ENCODE peak calls at places on chromosomes 1 and 21, in nine cellular contexts. One of them, this sample, is unnamed. For H3K36me3 and H3K27me3, the result is how much of the 10 kb centered on the place peaks cover.

GRCh38 chr1:58895082-58895481 is 111.2 kb upstream of the JUN start:
- DNase-seq in ovary: no peak
- DNase-seq in stomach: no peak
- DNase-seq in DND-41: no peak
- DNase-seq in transverse colon: no peak
- DNase-seq in Karpas-422: no peak
- DNase-seq in SK-N-SH: no peak
- DNase-seq in astrocyte: no peak
- DNase-seq in lower lobe of right lung: no peak
- DNase-seq in this sample: no peak

GRCh38 chr1:101235696-101236545 is 898 bp upstream of the S1PR1 start:
- DNase-seq in ovary: peak
- DNase-seq in stomach: peak
- DNase-seq in DND-41: no peak
- DNase-seq in transverse colon: no peak
- DNase-seq in Karpas-422: no peak
- DNase-seq in SK-N-SH: peak
- DNase-seq in astrocyte: peak
- DNase-seq in lower lobe of right lung: peak
- DNase-seq in this sample: no peak

GRCh38 chr1:167746988-167747655 is 25.3 kb downstream of the MPZL1 start:
- DNase-seq in ovary: no peak
- DNase-seq in stomach: no peak
- DNase-seq in DND-41: no peak
- DNase-seq in transverse colon: no peak
- DNase-seq in Karpas-422: peak
- DNase-seq in SK-N-SH: no peak
- DNase-seq in astrocyte: no peak
- DNase-seq in lower lobe of right lung: no peak
- DNase-seq in this sample: no peak

GRCh38 chr1:154501423-154502065 is 475 bp upstream of the TDRD10 start:
- DNase-seq in ovary: peak
- DNase-seq in stomach: peak
- DNase-seq in DND-41: no peak
- DNase-seq in transverse colon: peak
- DNase-seq in Karpas-422: no peak
- DNase-seq in SK-N-SH: peak
- DNase-seq in astrocyte: no peak
- DNase-seq in lower lobe of right lung: peak
- DNase-seq in this sample: no peak

GRCh38 chr1:162846256-162847212 is 14.4 kb downstream of the CCDC190 start:
- DNase-seq in ovary: no peak
- DNase-seq in stomach: no peak
- DNase-seq in DND-41: no peak
- DNase-seq in transverse colon: no peak
- DNase-seq in Karpas-422: no peak
- DNase-seq in SK-N-SH: no peak
- DNase-seq in astrocyte: peak
- DNase-seq in lower lobe of right lung: no peak
- DNase-seq in this sample: peak

GRCh38 chr1:65059930-65060538 is 88.0 kb upstream of the AK4 start:
- DNase-seq in ovary: no peak
- DNase-seq in stomach: no peak
- DNase-seq in DND-41: no peak
- DNase-seq in transverse colon: no peak
- DNase-seq in Karpas-422: peak
- DNase-seq in SK-N-SH: peak
- DNase-seq in astrocyte: no peak
- DNase-seq in lower lobe of right lung: no peak
- DNase-seq in this sample: no peak

GRCh38 chr1:202015677-202015952 is 5.2 kb downstream of the ELF3 start:
- DNase-seq in ovary: no peak
- DNase-seq in stomach: no peak
- DNase-seq in DND-41: no peak
- DNase-seq in transverse colon: peak
- DNase-seq in Karpas-422: no peak
- DNase-seq in SK-N-SH: no peak
- DNase-seq in astrocyte: no peak
- DNase-seq in lower lobe of right lung: no peak
- DNase-seq in this sample: no peak

GRCh38 chr1:170734412-170735175 is 70.7 kb downstream of the PRRX1 start:
- DNase-seq in ovary: no peak
- DNase-seq in stomach: no peak
- DNase-seq in DND-41: no peak
- DNase-seq in transverse colon: no peak
- DNase-seq in Karpas-422: no peak
- DNase-seq in SK-N-SH: no peak
- DNase-seq in astrocyte: peak
- DNase-seq in lower lobe of right lung: no peak
- DNase-seq in this sample: no peak

GRCh38 chr1:194230351-194231144 is 1044.1 kb upstream of the B3GALT2 start:
- DNase-seq in ovary: no peak
- DNase-seq in stomach: no peak
- DNase-seq in DND-41: no peak
- DNase-seq in transverse colon: no peak
- DNase-seq in Karpas-422: no peak
- DNase-seq in SK-N-SH: no peak
- DNase-seq in astrocyte: no peak
- DNase-seq in lower lobe of right lung: no peak
- DNase-seq in this sample: no peak

GRCh38 chr1:181314959-181315358 is 168.4 kb upstream of the CACNA1E start:
- DNase-seq in ovary: no peak
- DNase-seq in stomach: no peak
- DNase-seq in DND-41: no peak
- DNase-seq in transverse colon: no peak
- DNase-seq in Karpas-422: no peak
- DNase-seq in SK-N-SH: no peak
- DNase-seq in astrocyte: no peak
- DNase-seq in lower lobe of right lung: no peak
- DNase-seq in this sample: no peak

GRCh38 chr21:46605759-46606426 is 1.0 kb upstream of the S100B start:
- DNase-seq in ovary: no peak
- DNase-seq in stomach: peak
- DNase-seq in DND-41: peak
- DNase-seq in transverse colon: peak
- DNase-seq in Karpas-422: peak
- DNase-seq in SK-N-SH: no peak
- DNase-seq in astrocyte: no peak
- DNase-seq in lower lobe of right lung: peak
- DNase-seq in this sample: no peak

GRCh38 chr1:173669491-173669941 is at the start of gene ANKRD45:
- DNase-seq in ovary: peak
- DNase-seq in stomach: no peak
- DNase-seq in DND-41: no peak
- DNase-seq in transverse colon: no peak
- DNase-seq in Karpas-422: no peak
- DNase-seq in SK-N-SH: peak
- DNase-seq in astrocyte: peak
- DNase-seq in lower lobe of right lung: peak
- DNase-seq in this sample: no peak

GRCh38 chr1:31615414-31615813 is 2.1 kb upstream of the HCRTR1 start:
- DNase-seq in ovary: no peak
- DNase-seq in stomach: no peak
- DNase-seq in DND-41: no peak
- DNase-seq in transverse colon: no peak
- DNase-seq in Karpas-422: no peak
- DNase-seq in SK-N-SH: no peak
- DNase-seq in astrocyte: peak
- DNase-seq in lower lobe of right lung: no peak
- DNase-seq in this sample: no peak

GRCh38 chr1:34162852-34163766 is 1.9 kb downstream of the CSMD2 start:
- DNase-seq in ovary: no peak
- DNase-seq in stomach: peak
- DNase-seq in DND-41: no peak
- DNase-seq in transverse colon: peak
- DNase-seq in Karpas-422: peak
- DNase-seq in SK-N-SH: peak
- DNase-seq in astrocyte: peak
- DNase-seq in lower lobe of right lung: peak
- DNase-seq in this sample: peak

GRCh38 chr21:37793660-37794059 is 122.6 kb downstream of the KCNJ6 start:
- DNase-seq in ovary: no peak
- DNase-seq in stomach: no peak
- DNase-seq in DND-41: no peak
- DNase-seq in transverse colon: no peak
- DNase-seq in Karpas-422: no peak
- DNase-seq in SK-N-SH: no peak
- DNase-seq in astrocyte: peak
- DNase-seq in lower lobe of right lung: no peak
- DNase-seq in this sample: no peak

GRCh38 chr1:35851175-35851869 is 31.7 kb upstream of the AGO1 start:
- DNase-seq in ovary: peak
- DNase-seq in stomach: no peak
- DNase-seq in DND-41: no peak
- DNase-seq in transverse colon: no peak
- DNase-seq in Karpas-422: no peak
- DNase-seq in SK-N-SH: no peak
- DNase-seq in astrocyte: peak
- DNase-seq in lower lobe of right lung: no peak
- DNase-seq in this sample: peak
- H3K36me3 ChIP-seq in ovary: under half
- H3K36me3 ChIP-seq in stomach: half or more
- H3K36me3 ChIP-seq in DND-41: half or more
- H3K36me3 ChIP-seq in transverse colon: under half
- H3K36me3 ChIP-seq in Karpas-422: under half
- H3K36me3 ChIP-seq in SK-N-SH: half or more
- H3K36me3 ChIP-seq in astrocyte: under half
- H3K36me3 ChIP-seq in lower lobe of right lung: half or more
- H3K36me3 ChIP-seq in this sample: under half

GRCh38 chr1:13733705-13734104 is 33.7 kb downstream of the PRDM2 start:
- DNase-seq in ovary: no peak
- DNase-seq in stomach: no peak
- DNase-seq in DND-41: no peak
- DNase-seq in transverse colon: no peak
- DNase-seq in Karpas-422: no peak
- DNase-seq in SK-N-SH: no peak
- DNase-seq in astrocyte: no peak
- DNase-seq in lower lobe of right lung: no peak
- DNase-seq in this sample: no peak
- H3K4me3 ChIP-seq in ovary: no peak
- H3K4me3 ChIP-seq in stomach: no peak
- H3K4me3 ChIP-seq in DND-41: no peak
- H3K4me3 ChIP-seq in transverse colon: no peak
- H3K4me3 ChIP-seq in Karpas-422: no peak
- H3K4me3 ChIP-seq in SK-N-SH: no peak
- H3K4me3 ChIP-seq in astrocyte: no peak
- H3K4me3 ChIP-seq in lower lobe of right lung: no peak
- H3K4me3 ChIP-seq in this sample: no peak

DNA sequence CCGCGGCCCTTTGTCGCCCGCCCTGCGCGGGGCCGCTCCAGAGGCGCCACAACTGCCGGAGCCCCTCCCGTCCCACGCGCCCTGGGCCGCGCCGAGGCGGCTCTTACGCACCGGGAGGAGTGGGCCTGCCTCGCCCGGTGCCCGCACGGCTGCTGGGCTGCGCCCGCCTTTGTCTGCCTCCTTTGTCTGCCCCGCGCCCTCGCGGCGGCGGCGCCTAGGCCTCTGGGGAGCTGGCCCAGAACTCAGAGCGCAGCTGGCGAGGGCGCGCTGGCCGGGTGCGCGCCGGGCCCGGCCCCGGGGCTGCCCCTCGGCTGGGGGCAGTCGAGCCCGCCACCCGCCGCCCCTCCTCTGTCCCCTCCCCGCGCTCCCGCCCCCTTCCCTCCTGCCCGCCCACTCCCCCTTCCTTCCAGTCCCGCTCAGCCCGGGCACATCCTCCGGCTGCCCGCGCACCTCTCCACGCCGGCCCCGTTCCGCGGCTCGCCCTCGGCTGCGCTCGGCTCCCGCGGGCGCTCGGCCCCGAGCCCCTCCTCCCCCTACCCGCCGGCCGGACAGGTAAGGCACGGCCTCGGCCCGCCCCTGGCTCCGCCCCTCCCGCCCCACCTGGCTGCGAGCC is at the start of gene DRAXIN:
- DNase-seq in ovary: no peak
- DNase-seq in stomach: no peak
- DNase-seq in DND-41: peak
- DNase-seq in transverse colon: no peak
- DNase-seq in Karpas-422: no peak
- DNase-seq in SK-N-SH: peak
- DNase-seq in astrocyte: no peak
- DNase-seq in lower lobe of right lung: no peak
- DNase-seq in this sample: no peak
- H3K27me3 ChIP-seq in ovary: under half
- H3K27me3 ChIP-seq in stomach: under half
- H3K27me3 ChIP-seq in DND-41: under half
- H3K27me3 ChIP-seq in transverse colon: half or more
- H3K27me3 ChIP-seq in Karpas-422: under half
- H3K27me3 ChIP-seq in SK-N-SH: under half
- H3K27me3 ChIP-seq in astrocyte: under half
- H3K27me3 ChIP-seq in lower lobe of right lung: half or more
- H3K27me3 ChIP-seq in this sample: under half

GRCh38 chr1:156797212-156797871 is 19.3 kb downstream of the SH2D2A start:
- DNase-seq in ovary: no peak
- DNase-seq in stomach: peak
- DNase-seq in DND-41: peak
- DNase-seq in transverse colon: peak
- DNase-seq in Karpas-422: peak
- DNase-seq in SK-N-SH: peak
- DNase-seq in astrocyte: no peak
- DNase-seq in lower lobe of right lung: no peak
- DNase-seq in this sample: no peak
- H3K36me3 ChIP-seq in ovary: under half
- H3K36me3 ChIP-seq in stomach: half or more
- H3K36me3 ChIP-seq in DND-41: half or more
- H3K36me3 ChIP-seq in transverse colon: half or more
- H3K36me3 ChIP-seq in Karpas-422: half or more
- H3K36me3 ChIP-seq in SK-N-SH: half or more
- H3K36me3 ChIP-seq in astrocyte: half or more
- H3K36me3 ChIP-seq in lower lobe of right lung: half or more
- H3K36me3 ChIP-seq in this sample: under half

DNA sequence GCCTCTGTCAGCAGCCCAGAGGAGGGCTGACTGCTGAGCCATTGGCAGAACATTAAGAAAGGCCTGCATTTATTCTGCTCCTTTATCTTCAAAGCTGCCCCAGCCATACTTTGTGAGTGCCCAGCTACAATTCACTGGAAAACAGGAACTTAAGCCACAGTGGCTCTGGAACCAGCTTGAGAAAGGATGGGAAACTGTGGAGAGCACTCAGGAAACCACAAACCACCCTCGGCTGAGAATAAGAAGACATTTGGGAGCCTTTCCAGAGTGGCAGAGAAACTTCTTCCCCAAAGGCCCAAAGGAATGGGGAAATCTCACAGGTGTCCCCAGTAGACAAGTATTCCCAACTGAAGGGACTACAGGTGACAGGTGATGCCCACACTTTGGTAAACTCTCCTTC is 1.8 kb downstream of the LAMB3 start:
- DNase-seq in ovary: no peak
- DNase-seq in stomach: no peak
- DNase-seq in DND-41: no peak
- DNase-seq in transverse colon: no peak
- DNase-seq in Karpas-422: peak
- DNase-seq in SK-N-SH: no peak
- DNase-seq in astrocyte: peak
- DNase-seq in lower lobe of right lung: no peak
- DNase-seq in this sample: no peak
- H3K4me3 ChIP-seq in ovary: no peak
- H3K4me3 ChIP-seq in stomach: peak
- H3K4me3 ChIP-seq in DND-41: no peak
- H3K4me3 ChIP-seq in transverse colon: no peak
- H3K4me3 ChIP-seq in Karpas-422: no peak
- H3K4me3 ChIP-seq in SK-N-SH: no peak
- H3K4me3 ChIP-seq in astrocyte: no peak
- H3K4me3 ChIP-seq in lower lobe of right lung: no peak
- H3K4me3 ChIP-seq in this sample: no peak

This sample was measured in BJ.